ENCODE peak calls at places on chromosomes 11 and 22, in five cellular contexts. One of them, this sample, is unnamed.

GRCh38 chr11:20042025-20042639 is 118.1 kb downstream of the DBX1 start:
- DNase-seq in keratinocyte: no peak
- DNase-seq in IMR-90: peak; percentile 56
- DNase-seq in astrocyte of the spinal cord: peak; percentile 47
- DNase-seq in uterus: no peak
- DNase-seq in this sample: no peak

GRCh38 chr11:65743928-65744698 is 23.5 kb upstream of the RNASEH2C start:
- DNase-seq in keratinocyte: no peak
- DNase-seq in IMR-90: no peak
- DNase-seq in astrocyte of the spinal cord: peak; percentile 8
- DNase-seq in uterus: no peak
- DNase-seq in this sample: no peak

GRCh38 chr11:120590472-120590871 is 78.9 kb downstream of the GRIK4 start:
- DNase-seq in keratinocyte: no peak
- DNase-seq in IMR-90: peak; percentile 33
- DNase-seq in uterus: no peak
- DNase-seq in astrocyte of the spinal cord: no peak
- DNase-seq in this sample: no peak

GRCh38 chr11:3086671-3087150 is 29.5 kb upstream of the CARS1 start:
- DNase-seq in keratinocyte: no peak
- DNase-seq in uterus: no peak
- DNase-seq in IMR-90: no peak
- DNase-seq in astrocyte of the spinal cord: no peak
- DNase-seq in this sample: no peak

GRCh38 chr11:36148701-36149100 is 140.5 kb downstream of the COMMD9 start:
- DNase-seq in IMR-90: no peak
- DNase-seq in uterus: no peak
- DNase-seq in keratinocyte: no peak
- DNase-seq in astrocyte of the spinal cord: no peak
- DNase-seq in this sample: no peak

GRCh38 chr11:15818132-15818842 is 538.1 kb downstream of the SOX6 start:
- DNase-seq in astrocyte of the spinal cord: no peak
- DNase-seq in keratinocyte: no peak
- DNase-seq in uterus: no peak
- DNase-seq in IMR-90: no peak
- DNase-seq in this sample: no peak

GRCh38 chr11:63537293-63538101 is 889 bp downstream of the PLAAT4 start:
- DNase-seq in IMR-90: peak; percentile 4
- DNase-seq in uterus: peak; percentile 80
- DNase-seq in astrocyte of the spinal cord: peak; percentile 95
- DNase-seq in keratinocyte: no peak
- DNase-seq in this sample: no peak

GRCh38 chr11:126544311-126545056 is 189.0 kb downstream of the ST3GAL4 start:
- DNase-seq in IMR-90: peak; percentile 57
- DNase-seq in keratinocyte: no peak
- DNase-seq in astrocyte of the spinal cord: peak; percentile 73
- DNase-seq in uterus: peak; percentile 39
- DNase-seq in this sample: no peak

GRCh38 chr11:7347611-7348431 is 96.1 kb downstream of the SYT9 start:
- DNase-seq in astrocyte of the spinal cord: no peak
- DNase-seq in keratinocyte: no peak
- DNase-seq in IMR-90: no peak
- DNase-seq in uterus: no peak
- DNase-seq in this sample: no peak

GRCh38 chr11:14411818-14412217 is 52.8 kb upstream of the RRAS2 start:
- DNase-seq in IMR-90: peak; percentile 89
- DNase-seq in uterus: no peak
- DNase-seq in astrocyte of the spinal cord: peak; percentile 49
- DNase-seq in keratinocyte: no peak
- DNase-seq in this sample: peak; percentile 51

GRCh38 chr22:47366026-47366767 is 603.7 kb downstream of the TBC1D22A start:
- DNase-seq in keratinocyte: no peak
- DNase-seq in astrocyte of the spinal cord: no peak
- DNase-seq in IMR-90: no peak
- DNase-seq in uterus: no peak
- DNase-seq in this sample: no peak

GRCh38 chr11:35111171-35112055 is 27.6 kb upstream of the CD44 start:
- DNase-seq in IMR-90: peak; percentile 92
- DNase-seq in astrocyte of the spinal cord: peak; percentile 93
- DNase-seq in keratinocyte: peak; percentile 78
- DNase-seq in uterus: no peak
- DNase-seq in this sample: no peak

GRCh38 chr22:50620861-50621490 is 7.0 kb downstream of the ARSA start:
- DNase-seq in keratinocyte: peak; percentile 48
- DNase-seq in IMR-90: no peak
- DNase-seq in astrocyte of the spinal cord: peak; percentile 7
- DNase-seq in uterus: no peak
- DNase-seq in this sample: no peak

GRCh38 chr11:131392528-131393255 is 22.3 kb downstream of the NTM start:
- DNase-seq in IMR-90: no peak
- DNase-seq in keratinocyte: no peak
- DNase-seq in astrocyte of the spinal cord: peak; percentile 2
- DNase-seq in uterus: no peak
- DNase-seq in this sample: no peak

GRCh38 chr22:27029584-27030130 is 372.3 kb downstream of the MIAT start:
- DNase-seq in IMR-90: no peak
- DNase-seq in keratinocyte: no peak
- DNase-seq in astrocyte of the spinal cord: no peak
- DNase-seq in uterus: no peak
- DNase-seq in this sample: no peak

GRCh38 chr11:117807482-117808272 is 10.7 kb upstream of the DSCAML1 start:
- DNase-seq in IMR-90: peak; percentile 51
- DNase-seq in keratinocyte: no peak
- DNase-seq in uterus: peak; percentile 86
- DNase-seq in astrocyte of the spinal cord: peak; percentile 64
- DNase-seq in this sample: peak; percentile 99

GRCh38 chr11:104094576-104094975 is 58.1 kb downstream of the DDI1 start:
- DNase-seq in IMR-90: peak; percentile 66
- DNase-seq in astrocyte of the spinal cord: no peak
- DNase-seq in uterus: no peak
- DNase-seq in keratinocyte: no peak
- DNase-seq in this sample: no peak

GRCh38 chr22:42725606-42726355 is 5.1 kb upstream of the A4GALT start:
- DNase-seq in astrocyte of the spinal cord: no peak
- DNase-seq in IMR-90: no peak
- DNase-seq in uterus: no peak
- DNase-seq in keratinocyte: no peak
- DNase-seq in this sample: no peak

GRCh38 chr11:27397619-27398412 is 34.8 kb upstream of the CCDC34 start:
- DNase-seq in keratinocyte: no peak
- DNase-seq in astrocyte of the spinal cord: no peak
- DNase-seq in IMR-90: no peak
- DNase-seq in uterus: no peak
- DNase-seq in this sample: no peak

GRCh38 chr22:37175414-37176144 is 12.5 kb downstream of the C1QTNF6 start:
- DNase-seq in IMR-90: no peak
- DNase-seq in astrocyte of the spinal cord: no peak
- DNase-seq in uterus: peak; percentile 9
- DNase-seq in keratinocyte: no peak
- DNase-seq in this sample: no peak

GRCh38 chr22:37177221-37177620 is 10.8 kb downstream of the C1QTNF6 start:
- DNase-seq in keratinocyte: no peak
- DNase-seq in astrocyte of the spinal cord: no peak
- DNase-seq in uterus: no peak
- DNase-seq in IMR-90: no peak
- DNase-seq in this sample: no peak

GRCh38 chr22:37174964-37175363 is 13.1 kb downstream of the C1QTNF6 start:
- DNase-seq in uterus: no peak
- DNase-seq in IMR-90: no peak
- DNase-seq in astrocyte of the spinal cord: no peak
- DNase-seq in keratinocyte: no peak
- DNase-seq in this sample: no peak

GRCh38 chr22:37177755-37178154 is 10.3 kb downstream of the C1QTNF6 start:
- DNase-seq in IMR-90: no peak
- DNase-seq in uterus: no peak
- DNase-seq in keratinocyte: no peak
- DNase-seq in astrocyte of the spinal cord: no peak
- DNase-seq in this sample: no peak

DNA sequence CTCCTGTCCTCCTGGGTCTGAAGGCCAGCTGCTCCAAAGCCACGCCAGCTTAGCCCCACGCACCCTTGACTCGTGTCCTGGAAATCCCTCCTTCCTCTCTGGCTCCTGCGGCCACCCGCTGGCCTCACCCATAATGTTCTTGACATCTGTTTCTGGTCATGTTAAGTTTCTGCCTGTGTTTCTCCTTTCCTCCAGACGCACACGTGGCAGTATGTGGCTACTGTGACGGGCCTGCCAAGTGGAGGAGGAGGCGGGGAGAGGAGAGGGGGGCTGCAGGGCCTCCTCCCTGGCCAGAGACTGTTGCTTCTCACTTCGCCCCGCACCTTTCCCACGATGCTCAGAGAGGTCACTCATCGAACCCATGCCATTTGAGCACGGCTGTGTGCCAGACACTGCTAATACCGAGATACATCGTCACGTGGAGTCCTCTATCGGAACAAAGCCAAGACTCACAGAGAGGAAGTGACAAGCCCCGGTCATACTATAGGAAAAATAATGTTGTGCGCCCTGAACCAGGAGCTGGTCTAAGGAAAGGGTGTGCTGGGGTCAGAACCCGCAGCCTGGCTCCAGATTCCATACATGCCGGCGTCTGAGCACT is 11.5 kb downstream of the C1QTNF6 start:
- DNase-seq in keratinocyte: no peak
- DNase-seq in uterus: peak; percentile 68
- DNase-seq in astrocyte of the spinal cord: peak; percentile 57
- DNase-seq in IMR-90: peak; percentile 78
- DNase-seq in this sample: peak; percentile 22
- TF ChIP-seq CTCF in keratinocyte: no peak
- TF ChIP-seq CTCF in uterus: no peak
- TF ChIP-seq CTCF in astrocyte of the spinal cord: no peak
- TF ChIP-seq CTCF in IMR-90: no peak
- TF ChIP-seq CTCF in this sample: no peak

GRCh38 chr22:45616432-45616831 is 55.2 kb upstream of the ATXN10 start:
- DNase-seq in astrocyte of the spinal cord: no peak
- DNase-seq in uterus: no peak
- DNase-seq in keratinocyte: no peak
- DNase-seq in IMR-90: no peak
- DNase-seq in this sample: no peak

GRCh38 chr22:45617948-45618347 is 53.7 kb upstream of the ATXN10 start:
- DNase-seq in keratinocyte: no peak
- DNase-seq in uterus: no peak
- DNase-seq in IMR-90: no peak
- DNase-seq in astrocyte of the spinal cord: no peak
- DNase-seq in this sample: no peak

GRCh38 chr22:45612940-45613339 is 58.7 kb upstream of the ATXN10 start:
- DNase-seq in keratinocyte: no peak
- DNase-seq in uterus: no peak
- DNase-seq in astrocyte of the spinal cord: peak; percentile 42
- DNase-seq in IMR-90: no peak
- DNase-seq in this sample: no peak

GRCh38 chr22:45612451-45612901 is 59.2 kb upstream of the ATXN10 start:
- DNase-seq in uterus: peak; percentile 32
- DNase-seq in astrocyte of the spinal cord: peak; percentile 82
- DNase-seq in keratinocyte: peak; percentile 95
- DNase-seq in IMR-90: peak; percentile 80
- DNase-seq in this sample: no peak

GRCh38 chr22:45615364-45615763 is 56.3 kb upstream of the ATXN10 start:
- DNase-seq in IMR-90: no peak
- DNase-seq in keratinocyte: no peak
- DNase-seq in astrocyte of the spinal cord: no peak
- DNase-seq in uterus: no peak
- DNase-seq in this sample: no peak
- TF ChIP-seq CTCF in IMR-90: no peak
- TF ChIP-seq CTCF in keratinocyte: no peak
- TF ChIP-seq CTCF in astrocyte of the spinal cord: no peak
- TF ChIP-seq CTCF in uterus: no peak
- TF ChIP-seq CTCF in this sample: no peak

GRCh38 chr22:45548991-45549736 is 46.5 kb downstream of the FBLN1 start:
- DNase-seq in IMR-90: peak; percentile 94
- DNase-seq in uterus: peak; percentile 88
- DNase-seq in astrocyte of the spinal cord: peak; percentile 94
- DNase-seq in keratinocyte: no peak
- DNase-seq in this sample: no peak
- TF ChIP-seq CTCF in IMR-90: peak; percentile 74
- TF ChIP-seq CTCF in uterus: peak; percentile 41
- TF ChIP-seq CTCF in astrocyte of the spinal cord: peak; percentile 60
- TF ChIP-seq CTCF in keratinocyte: peak; percentile 20
- TF ChIP-seq CTCF in this sample: no peak

GRCh38 chr11:133408402-133408801 is 123.9 kb downstream of the OPCML start:
- DNase-seq in keratinocyte: no peak
- DNase-seq in uterus: no peak
- DNase-seq in IMR-90: no peak
- DNase-seq in astrocyte of the spinal cord: no peak
- DNase-seq in this sample: no peak

GRCh38 chr11:133399855-133400625 is 132.3 kb downstream of the OPCML start:
- DNase-seq in keratinocyte: no peak
- DNase-seq in IMR-90: no peak
- DNase-seq in astrocyte of the spinal cord: no peak
- DNase-seq in uterus: no peak
- DNase-seq in this sample: no peak

GRCh38 chr11:133402551-133402950 is 129.8 kb downstream of the OPCML start:
- DNase-seq in astrocyte of the spinal cord: no peak
- DNase-seq in keratinocyte: no peak
- DNase-seq in IMR-90: no peak
- DNase-seq in uterus: no peak
- DNase-seq in this sample: no peak

GRCh38 chr11:133406493-133406892 is 125.8 kb downstream of the OPCML start:
- DNase-seq in keratinocyte: no peak
- DNase-seq in uterus: no peak
- DNase-seq in IMR-90: no peak
- DNase-seq in astrocyte of the spinal cord: no peak
- DNase-seq in this sample: no peak

DNA sequence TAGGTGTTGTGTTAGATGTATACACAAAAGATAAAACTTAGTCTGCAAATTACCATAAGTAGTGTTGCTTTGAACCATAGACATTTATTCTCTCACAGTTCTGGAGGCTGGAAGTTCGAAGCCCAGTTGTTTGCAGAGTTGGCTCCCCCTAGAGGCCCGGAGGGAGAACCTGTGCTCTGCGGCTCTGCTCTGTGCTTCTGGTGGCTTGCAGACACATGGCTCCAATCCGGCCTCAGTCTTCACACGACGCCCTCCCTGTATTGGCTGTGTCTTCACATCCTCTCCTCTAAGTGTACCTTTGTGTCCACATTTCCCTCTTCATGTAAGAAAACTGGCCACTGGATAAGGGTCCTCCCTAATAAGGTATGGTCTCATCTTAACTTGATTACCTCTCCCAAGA is 128.4 kb downstream of the OPCML start:
- DNase-seq in astrocyte of the spinal cord: no peak
- DNase-seq in IMR-90: no peak
- DNase-seq in keratinocyte: no peak
- DNase-seq in uterus: no peak
- DNase-seq in this sample: no peak
- TF ChIP-seq CTCF in astrocyte of the spinal cord: no peak
- TF ChIP-seq CTCF in IMR-90: no peak
- TF ChIP-seq CTCF in keratinocyte: no peak
- TF ChIP-seq CTCF in uterus: no peak
- TF ChIP-seq CTCF in this sample: no peak

DNA sequence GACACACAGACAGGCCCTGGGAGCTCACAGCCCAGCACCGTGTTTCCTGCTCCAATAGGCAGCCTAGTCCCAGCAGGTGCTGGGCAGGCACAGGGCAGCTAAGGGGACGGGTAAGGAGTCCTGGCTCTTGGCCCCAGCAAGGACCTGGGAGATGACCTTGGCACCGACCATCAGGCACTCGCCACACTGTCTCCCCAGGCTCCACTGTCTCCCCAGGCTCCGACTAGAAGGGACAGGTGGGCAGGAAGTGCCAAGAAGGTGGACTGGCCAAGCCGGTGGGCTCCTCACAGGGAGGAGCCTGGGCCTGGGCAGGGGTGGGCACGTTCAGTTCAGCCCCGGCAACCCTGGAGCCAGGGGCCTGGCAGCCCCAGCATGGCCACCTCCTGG is 193.9 kb downstream of the IGLL1 start:
- DNase-seq in IMR-90: no peak
- DNase-seq in astrocyte of the spinal cord: no peak
- DNase-seq in uterus: no peak
- DNase-seq in keratinocyte: no peak
- DNase-seq in this sample: no peak
- TF ChIP-seq CTCF in IMR-90: no peak
- TF ChIP-seq CTCF in astrocyte of the spinal cord: no peak
- TF ChIP-seq CTCF in uterus: no peak
- TF ChIP-seq CTCF in keratinocyte: no peak
- TF ChIP-seq CTCF in this sample: no peak